ENCODE peak calls at places on chromosomes 12 and 14, in five cellular contexts. A is stimulated activated CD8-positive, alpha-beta memory T cell treated with anti-CD3 and anti-CD28 coated beads, Interleukin-4, amount 100 ng/mL, for 1 hour; W is DMS153; B is GM04504; F is EL. O is an unnamed sample.

GRCh38 chr12:121467638-121468403 is 67.9 kb downstream of the RNF34 start:
- DNase-seq in A (no peak), W (no peak), B (no peak), F (peak), O (no peak)

GRCh38 chr14:24145700-24146621 is at the start of gene PSME2:
- DNase-seq in A (no peak), W (no peak), B (no peak), F (no peak), O (no peak)

GRCh38 chr14:103775506-103775905 is 59.9 kb downstream of the ZFYVE21 start:
- DNase-seq in A (no peak), W (no peak), B (no peak), F (no peak), O (no peak)

GRCh38 chr12:123119808-123120207 is 31.1 kb downstream of the PITPNM2 start:
- DNase-seq in A (no peak), W (no peak), B (no peak), F (no peak), O (no peak)

GRCh38 chr12:110249105-110249504 is 31.9 kb upstream of the ATP2A2 start:
- DNase-seq in A (no peak), W (no peak), B (no peak), F (no peak), O (no peak)

GRCh38 chr12:65728913-65729793 is 95.1 kb upstream of the HMGA2 start:
- DNase-seq in A (no peak), W (no peak), B (no peak), F (peak), O (peak)

GRCh38 chr12:68227356-68227755 is 1.7 kb upstream of the IL26 start:
- DNase-seq in A (no peak), W (no peak), B (no peak), F (no peak), O (no peak)

GRCh38 chr12:62886796-62887195 is 48.2 kb downstream of the PPM1H start:
- DNase-seq in A (no peak), W (no peak), B (no peak), F (no peak), O (no peak)

GRCh38 chr12:76042147-76042546 is 10.6 kb upstream of the PHLDA1 start:
- DNase-seq in A (no peak), W (no peak), B (no peak), F (no peak), O (no peak)

GRCh38 chr12:102687523-102687922 is 207.2 kb upstream of the IGF1 start:
- DNase-seq in A (no peak), W (no peak), B (no peak), F (no peak), O (no peak)

GRCh38 chr14:45559626-45560025 is 306.6 kb upstream of the MIS18BP1 start:
- DNase-seq in A (no peak), W (no peak), B (no peak), F (no peak), O (no peak)

GRCh38 chr14:36690301-36691020 is 28.8 kb downstream of the PAX9 start:
- DNase-seq in A (no peak), W (no peak), B (no peak), F (peak), O (peak)

GRCh38 chr12:55728185-55728931 is 451 bp downstream of the CD63 start:
- DNase-seq in A (no peak), W (peak), B (no peak), F (peak), O (peak)

GRCh38 chr12:15684896-15685658 is 104.1 kb downstream of the EPS8 start:
- DNase-seq in A (no peak), W (no peak), B (no peak), F (peak), O (no peak)

GRCh38 chr14:92217956-92218355 is 96.2 kb downstream of the CPSF2 start:
- DNase-seq in A (no peak), W (no peak), B (peak), F (no peak), O (no peak)

O was measured in A172.